ENCODE peak calls at places on chromosomes 2 and 18, in four cellular contexts. G is PC-3; D is CD8-positive, alpha-beta T cell; A is fibroblast of lung. L is an unnamed sample.

GRCh38 chr18:38940863-38941531 is 1375.4 kb upstream of the CELF4 start:
- DNase-seq in D (peak; percentile 64), G (peak; percentile 75), A (peak; percentile 69), L (peak; percentile 90)

GRCh38 chr2:71535526-71535925 is 82.2 kb downstream of the DYSF start:
- DNase-seq in D (no peak), G (no peak), A (no peak), L (no peak)

GRCh38 chr2:96264656-96265348 is 995 bp downstream of the TMEM127 start:
- DNase-seq in A (peak; percentile 38), G (no peak), D (peak; percentile 54), L (peak; percentile 46)

GRCh38 chr18:61608306-61608705 is 275.1 kb downstream of the CDH20 start:
- DNase-seq in G (no peak), A (no peak), D (no peak), L (no peak)

GRCh38 chr2:40087434-40087833 is 308.4 kb upstream of the THUMPD2 start:
- DNase-seq in G (peak; percentile 33), A (no peak), D (no peak), L (no peak)

GRCh38 chr18:74806073-74806472 is 208.4 kb downstream of the ZNF407 start:
- DNase-seq in A (no peak), G (peak; percentile 35), D (no peak), L (no peak)

GRCh38 chr2:46805401-46805951 is 110.1 kb downstream of the MCFD2 start:
- DNase-seq in A (no peak), D (no peak), G (no peak), L (no peak)

GRCh38 chr2:10405441-10405840 is 42.7 kb downstream of the ODC1 start:
- DNase-seq in G (peak; percentile 98), A (peak; percentile 92), D (no peak), L (peak; percentile 45)

GRCh38 chr2:157404363-157404762 is 39.5 kb downstream of the CYTIP start:
- DNase-seq in G (peak; percentile 46), A (no peak), D (peak; percentile 78), L (no peak)

GRCh38 chr18:25832008-25832604 is 258.3 kb downstream of the SS18 start:
- DNase-seq in D (no peak), G (peak; percentile 56), A (peak; percentile 73), L (peak; percentile 71)

GRCh38 chr2:39468574-39469331 is 31.7 kb upstream of the MAP4K3 start:
- DNase-seq in G (no peak), D (no peak), A (peak; percentile 47), L (no peak)

GRCh38 chr2:225328192-225328591 is 71.3 kb upstream of the NYAP2 start:
- DNase-seq in A (peak; percentile 2), G (peak; percentile 51), D (no peak), L (peak; percentile 92)

GRCh38 chr2:75577280-75577679 is 16.5 kb upstream of the EVA1A start:
- DNase-seq in D (no peak), G (peak; percentile 37), A (no peak), L (no peak)

GRCh38 chr2:160753960-160754359 is 260.4 kb upstream of the RBMS1 start:
- DNase-seq in D (no peak), A (no peak), G (no peak), L (no peak)
- H3K27ac ChIP-seq in D (no peak overlapping the region), A (no peak overlapping the region), G (peak overlapping the region; percentile 99), L (no peak overlapping the region)

GRCh38 chr2:134934150-134934549 is 15.5 kb downstream of the CCNT2 start:
- DNase-seq in G (no peak), A (no peak), D (no peak), L (no peak)
- H3K36me3 ChIP-seq in G (peaks cover 44% of the 10 kb centered on the region), A (no peaks in the 10 kb centered on the region), D (peaks cover 15% of the 10 kb centered on the region), L (peaks cover 3% of the 10 kb centered on the region)

DNA sequence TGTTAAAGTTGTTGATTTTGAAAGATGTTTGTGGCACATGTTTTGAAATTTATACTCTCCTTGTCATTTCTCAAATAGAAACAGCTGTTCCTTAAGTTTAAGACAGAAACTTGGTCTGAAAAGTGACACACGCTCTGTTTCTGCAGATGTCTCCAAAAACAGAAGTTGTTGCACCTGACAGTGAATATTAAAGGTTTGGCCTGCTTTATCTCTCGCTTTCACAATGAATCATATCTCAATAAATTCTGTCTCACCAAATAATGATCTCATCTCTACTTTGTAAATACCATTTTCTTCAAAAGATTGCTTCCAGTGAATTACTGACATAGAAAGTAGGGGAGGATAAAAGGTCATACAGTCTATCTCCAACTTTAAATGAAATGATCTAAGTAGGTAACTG is 294.9 kb upstream of the SYT4 start:
- DNase-seq in D (no peak), A (no peak), G (no peak), L (no peak)
- TF ChIP-seq CTCF in D (no peak), A (no peak), G (no peak), L (no peak)

DNA sequence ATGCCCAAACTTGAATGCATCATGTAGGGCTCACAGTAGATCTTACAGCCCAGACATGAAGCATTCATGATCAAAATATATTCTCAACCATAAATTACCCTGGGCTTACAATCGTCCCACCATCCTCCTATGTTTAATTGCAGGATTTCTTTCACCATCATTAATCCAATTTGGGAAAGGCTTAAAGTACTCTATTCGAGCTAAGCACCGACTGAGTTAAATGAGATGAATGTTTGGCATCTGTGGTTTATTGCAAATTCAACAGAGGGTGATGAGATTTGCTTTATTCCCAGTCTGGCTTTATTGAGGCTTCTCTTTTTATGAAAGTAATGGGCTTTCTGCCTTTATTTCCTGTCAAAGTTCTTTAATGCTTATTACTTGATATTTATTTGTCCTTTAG is 159.0 kb downstream of the METTL4 start:
- DNase-seq in G (no peak), A (no peak), D (no peak), L (no peak)
- H3K27ac ChIP-seq in G (peak overlapping the region; percentile 91), A (no peak overlapping the region), D (no peak overlapping the region), L (no peak overlapping the region)

DNA sequence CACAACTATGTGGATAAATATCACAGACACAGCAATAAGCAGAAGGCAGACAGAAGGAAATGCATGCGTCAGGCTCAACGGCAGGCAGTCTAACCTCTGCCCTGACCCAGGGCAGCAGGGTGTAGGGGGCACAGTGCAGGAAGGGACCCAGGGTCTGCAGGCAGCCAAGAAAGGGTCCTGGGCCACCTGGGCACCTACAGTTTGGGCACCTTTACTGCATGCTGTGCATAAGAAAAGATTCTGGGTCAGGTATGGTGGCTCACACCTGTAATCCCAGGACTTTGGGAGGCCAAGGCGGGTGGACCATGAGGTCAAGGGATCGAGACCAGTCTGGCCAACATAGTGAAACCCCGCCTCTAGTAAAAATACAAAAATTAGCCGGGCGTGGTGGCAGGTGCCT is 17.7 kb downstream of the PASK start:
- DNase-seq in G (no peak), A (no peak), D (no peak), L (no peak)
- H3K36me3 ChIP-seq in G (no peaks in the 10 kb centered on the region), A (peaks cover 1% of the 10 kb centered on the region), D (no peaks in the 10 kb centered on the region), L (no peaks in the 10 kb centered on the region)

DNA sequence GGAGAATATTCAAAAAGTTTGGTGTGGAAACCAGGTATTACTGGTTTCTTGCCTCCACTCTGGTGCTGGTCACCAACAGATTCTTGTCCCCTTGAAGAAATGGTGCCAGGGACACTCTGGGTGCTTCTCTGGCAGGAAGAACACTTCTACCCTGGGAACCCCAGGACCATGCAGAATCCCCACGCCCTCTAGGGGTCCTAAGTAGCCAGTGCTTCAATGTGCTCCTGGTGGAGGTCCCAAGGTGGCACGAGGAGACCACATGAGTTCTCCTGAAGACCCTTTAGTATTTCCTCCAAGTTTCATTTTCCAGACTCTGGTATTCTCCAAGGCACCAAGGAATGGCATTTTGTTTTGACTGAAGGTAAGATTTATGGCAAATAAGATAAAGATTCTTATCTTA is 380.6 kb downstream of the TSN start:
- DNase-seq in G (peak; percentile 45), D (no peak), A (no peak), L (no peak)
- TF ChIP-seq CTCF in G (peak; percentile 65), D (no peak), A (no peak), L (peak; percentile 67)

GRCh38 chr18:49114556-49114955 is 163.8 kb upstream of the SMAD7 start:
- DNase-seq in A (no peak), G (no peak), D (no peak), L (no peak)

GRCh38 chr18:49109565-49110251 is 158.9 kb upstream of the SMAD7 start:
- DNase-seq in D (no peak), A (no peak), G (no peak), L (no peak)

GRCh38 chr18:49111191-49111988 is 160.6 kb upstream of the SMAD7 start:
- DNase-seq in A (peak; percentile 42), G (no peak), D (no peak), L (no peak)

GRCh38 chr18:49112664-49113063 is 161.9 kb upstream of the SMAD7 start:
- DNase-seq in A (no peak), D (no peak), G (no peak), L (no peak)

GRCh38 chr18:49112031-49112430 is 161.3 kb upstream of the SMAD7 start:
- DNase-seq in D (no peak), A (no peak), G (no peak), L (no peak)
- H3K27ac ChIP-seq in D (no peak overlapping the region), A (no peak overlapping the region), G (no peak overlapping the region), L (no peak overlapping the region)

GRCh38 chr2:223973606-223974005 is 16.3 kb downstream of the MRPL44 start:
- DNase-seq in D (no peak), G (no peak), A (no peak), L (no peak)

GRCh38 chr2:223976635-223977226 is 19.5 kb downstream of the MRPL44 start:
- DNase-seq in D (no peak), A (no peak), G (peak; percentile 60), L (peak; percentile 13)

GRCh38 chr2:223979730-223980396 is 22.6 kb downstream of the MRPL44 start:
- DNase-seq in G (no peak), D (no peak), A (no peak), L (peak; percentile 10)

GRCh38 chr2:223980397-223980735 is 23.1 kb downstream of the MRPL44 start:
- DNase-seq in G (no peak), A (no peak), D (no peak), L (no peak)

GRCh38 chr2:223978451-223978850 is 21.2 kb downstream of the MRPL44 start:
- DNase-seq in D (no peak), A (no peak), G (no peak), L (no peak)
- H3K36me3 ChIP-seq in D (no peaks in the 10 kb centered on the region), A (no peaks in the 10 kb centered on the region), G (no peaks in the 10 kb centered on the region), L (peaks cover 15% of the 10 kb centered on the region)

GRCh38 chr18:78660311-78660710 is 319.3 kb upstream of the SALL3 start:
- DNase-seq in A (no peak), D (no peak), G (no peak), L (no peak)
- TF ChIP-seq CTCF in A (no peak), D (no peak), G (no peak), L (no peak)

L was measured in brain microvascular endothelial cell.